ENCODE peak calls at places on chromosome 21, in four cellular contexts. One of them, this sample, is unnamed.

GRCh38 chr21:38289697-38290096 is 32.9 kb downstream of the KCNJ15 start:
- DNase-seq in suprapubic skin: no peak
- DNase-seq in activated CD4-positive, alpha-beta memory T cell treated with anti-CD3 and anti-CD28 coated beads, Interleukin-2, amount 10 ng/mL, durations not matched to agents 7 days and 5 days: no peak
- DNase-seq in NCI-H1930: no peak
- DNase-seq in this sample: peak

GRCh38 chr21:37220433-37220980 is 46.6 kb downstream of the VPS26C start:
- DNase-seq in suprapubic skin: no peak
- DNase-seq in NCI-H1930: peak
- DNase-seq in activated CD4-positive, alpha-beta memory T cell treated with anti-CD3 and anti-CD28 coated beads, Interleukin-2, amount 10 ng/mL, durations not matched to agents 7 days and 5 days: peak
- DNase-seq in this sample: no peak

GRCh38 chr21:42460391-42461184 is 35.4 kb downstream of the RSPH1 start:
- DNase-seq in suprapubic skin: peak
- DNase-seq in NCI-H1930: no peak
- DNase-seq in activated CD4-positive, alpha-beta memory T cell treated with anti-CD3 and anti-CD28 coated beads, Interleukin-2, amount 10 ng/mL, durations not matched to agents 7 days and 5 days: no peak
- DNase-seq in this sample: peak

GRCh38 chr21:42532466-42533181 is 19.0 kb downstream of the SLC37A1 start:
- DNase-seq in activated CD4-positive, alpha-beta memory T cell treated with anti-CD3 and anti-CD28 coated beads, Interleukin-2, amount 10 ng/mL, durations not matched to agents 7 days and 5 days: no peak
- DNase-seq in NCI-H1930: no peak
- DNase-seq in suprapubic skin: peak
- DNase-seq in this sample: peak

GRCh38 chr21:32599146-32599925 is 12.8 kb downstream of the CFAP298 start:
- DNase-seq in activated CD4-positive, alpha-beta memory T cell treated with anti-CD3 and anti-CD28 coated beads, Interleukin-2, amount 10 ng/mL, durations not matched to agents 7 days and 5 days: no peak
- DNase-seq in NCI-H1930: no peak
- DNase-seq in suprapubic skin: no peak
- DNase-seq in this sample: no peak

GRCh38 chr21:34510148-34511142 is 1.6 kb downstream of the KCNE1 start:
- DNase-seq in NCI-H1930: no peak
- DNase-seq in suprapubic skin: no peak
- DNase-seq in activated CD4-positive, alpha-beta memory T cell treated with anti-CD3 and anti-CD28 coated beads, Interleukin-2, amount 10 ng/mL, durations not matched to agents 7 days and 5 days: peak
- DNase-seq in this sample: peak

GRCh38 chr21:46188226-46189212 is 4.3 kb upstream of the SPATC1L start:
- DNase-seq in NCI-H1930: no peak
- DNase-seq in suprapubic skin: no peak
- DNase-seq in activated CD4-positive, alpha-beta memory T cell treated with anti-CD3 and anti-CD28 coated beads, Interleukin-2, amount 10 ng/mL, durations not matched to agents 7 days and 5 days: no peak
- DNase-seq in this sample: peak

GRCh38 chr21:28334407-28334806 is 658.3 kb downstream of the LTN1 start:
- DNase-seq in suprapubic skin: no peak
- DNase-seq in NCI-H1930: no peak
- DNase-seq in activated CD4-positive, alpha-beta memory T cell treated with anti-CD3 and anti-CD28 coated beads, Interleukin-2, amount 10 ng/mL, durations not matched to agents 7 days and 5 days: no peak
- DNase-seq in this sample: no peak

GRCh38 chr21:34100789-34101188 is 27.4 kb downstream of the MRPS6 start:
- DNase-seq in suprapubic skin: no peak
- DNase-seq in NCI-H1930: no peak
- DNase-seq in activated CD4-positive, alpha-beta memory T cell treated with anti-CD3 and anti-CD28 coated beads, Interleukin-2, amount 10 ng/mL, durations not matched to agents 7 days and 5 days: no peak
- DNase-seq in this sample: no peak

GRCh38 chr21:34268493-34268892 is 95.3 kb upstream of the KCNE2 start:
- DNase-seq in NCI-H1930: no peak
- DNase-seq in suprapubic skin: no peak
- DNase-seq in activated CD4-positive, alpha-beta memory T cell treated with anti-CD3 and anti-CD28 coated beads, Interleukin-2, amount 10 ng/mL, durations not matched to agents 7 days and 5 days: no peak
- DNase-seq in this sample: no peak

This sample was measured in cardiac septum.